ENCODE peak calls at places on chromosomes 16 and 17, in six cellular contexts. P is CD8-positive, alpha-beta T cell; C is pancreas; U is heart right ventricle; G is cardiac fibroblast; T is DND-41. O is an unnamed sample.

GRCh38 chr17:14622622-14623101 is 321.8 kb downstream of the HS3ST3B1 start:
- DNase-seq in U (no peak), G (no peak), C (no peak), T (no peak), P (no peak), O (no peak)

GRCh38 chr17:13484020-13484419 is 117.7 kb downstream of the HS3ST3A1 start:
- DNase-seq in U (no peak), G (peak), P (no peak), C (no peak), T (no peak), O (no peak)

GRCh38 chr16:85773044-85773443 is 22.1 kb upstream of the C16orf74 start:
- DNase-seq in C (no peak), G (no peak), P (no peak), U (no peak), T (no peak), O (no peak)

GRCh38 chr17:13921841-13922776 is 147.2 kb upstream of the COX10 start:
- DNase-seq in U (no peak), G (no peak), P (no peak), T (no peak), C (no peak), O (no peak)

GRCh38 chr17:82819015-82819414 is 20.8 kb downstream of the ZNF750 start:
- DNase-seq in P (no peak), C (no peak), T (no peak), G (no peak), U (no peak), O (no peak)

GRCh38 chr16:69535123-69536050 is 30.4 kb upstream of the NFAT5 start:
- DNase-seq in T (no peak), G (peak), C (no peak), P (no peak), U (no peak), O (no peak)

GRCh38 chr17:76237859-76238313 is 2.4 kb downstream of the RNF157 start:
- DNase-seq in C (no peak), T (no peak), P (no peak), U (no peak), G (peak), O (no peak)

GRCh38 chr16:84949776-84950436 is 61.4 kb downstream of the ZDHHC7 start:
- DNase-seq in P (no peak), U (no peak), C (no peak), G (no peak), T (no peak), O (no peak)

GRCh38 chr17:64736804-64737492 is 74.8 kb upstream of the SMURF2 start:
- DNase-seq in T (peak), G (peak), C (no peak), P (peak), U (no peak), O (no peak)

GRCh38 chr16:57089406-57089805 is 3.0 kb upstream of the CPNE2 start:
- DNase-seq in C (no peak), G (no peak), T (no peak), U (no peak), P (no peak), O (no peak)

GRCh38 chr17:46811978-46812583 is 6.4 kb downstream of the WNT3 start:
- DNase-seq in U (no peak), T (no peak), P (no peak), G (no peak), C (no peak), O (no peak)

GRCh38 chr17:61467416-61468262 is 15.4 kb downstream of the TBX4 start:
- DNase-seq in U (peak), C (no peak), T (no peak), G (peak), P (no peak), O (no peak)

GRCh38 chr16:6193718-6194117 is 1096.1 kb upstream of the EEF2KMT start:
- DNase-seq in P (no peak), C (no peak), T (peak), U (no peak), G (peak), O (no peak)

GRCh38 chr17:51365090-51365489 is 104.7 kb downstream of the UTP18 start:
- DNase-seq in U (no peak), T (no peak), P (peak), G (peak), C (no peak), O (no peak)

GRCh38 chr17:9913476-9913875 is 8.4 kb upstream of the RCVRN start:
- DNase-seq in U (no peak), T (no peak), G (no peak), P (no peak), C (no peak), O (no peak)

GRCh38 chr17:74305865-74306654 is 20.0 kb upstream of the KIF19 start:
- DNase-seq in T (no peak), U (no peak), P (no peak), G (no peak), C (no peak), O (no peak)

GRCh38 chr16:19102187-19102872 is 11.4 kb upstream of the ITPRIPL2 start:
- DNase-seq in G (no peak), C (no peak), T (no peak), U (no peak), P (no peak), O (no peak)

GRCh38 chr17:65504141-65504540 is 57.3 kb downstream of the AXIN2 start:
- DNase-seq in T (no peak), U (no peak), C (no peak), P (no peak), G (no peak), O (no peak)

GRCh38 chr16:5216681-5217080 is 119.1 kb upstream of the EEF2KMT start:
- DNase-seq in P (no peak), G (no peak), T (no peak), U (no peak), C (no peak), O (no peak)

GRCh38 chr17:10657866-10658265 is 757 bp upstream of the MYH3 start:
- DNase-seq in G (no peak), P (no peak), C (no peak), T (no peak), U (no peak), O (no peak)

GRCh38 chr17:81395600-81396277 is 482 bp downstream of the BAHCC1 start:
- DNase-seq in C (no peak), T (no peak), U (no peak), G (peak), P (no peak), O (no peak)

GRCh38 chr16:72291531-72291981 is 119.6 kb upstream of the PMFBP1 start:
- DNase-seq in C (no peak), G (peak), P (no peak), T (no peak), U (no peak), O (no peak)

GRCh38 chr16:166375-167116 is 768 bp downstream of the HBM start:
- DNase-seq in P (no peak), G (no peak), T (no peak), C (no peak), U (no peak), O (no peak)

GRCh38 chr17:39699818-39700147 is at the start of gene ERBB2:
- DNase-seq in C (peak), U (peak), P (no peak), T (no peak), G (peak), O (peak)
- H3K4me3 ChIP-seq in C (peak), U (peak), P (no peak), T (no peak), G (peak), O (peak)

DNA sequence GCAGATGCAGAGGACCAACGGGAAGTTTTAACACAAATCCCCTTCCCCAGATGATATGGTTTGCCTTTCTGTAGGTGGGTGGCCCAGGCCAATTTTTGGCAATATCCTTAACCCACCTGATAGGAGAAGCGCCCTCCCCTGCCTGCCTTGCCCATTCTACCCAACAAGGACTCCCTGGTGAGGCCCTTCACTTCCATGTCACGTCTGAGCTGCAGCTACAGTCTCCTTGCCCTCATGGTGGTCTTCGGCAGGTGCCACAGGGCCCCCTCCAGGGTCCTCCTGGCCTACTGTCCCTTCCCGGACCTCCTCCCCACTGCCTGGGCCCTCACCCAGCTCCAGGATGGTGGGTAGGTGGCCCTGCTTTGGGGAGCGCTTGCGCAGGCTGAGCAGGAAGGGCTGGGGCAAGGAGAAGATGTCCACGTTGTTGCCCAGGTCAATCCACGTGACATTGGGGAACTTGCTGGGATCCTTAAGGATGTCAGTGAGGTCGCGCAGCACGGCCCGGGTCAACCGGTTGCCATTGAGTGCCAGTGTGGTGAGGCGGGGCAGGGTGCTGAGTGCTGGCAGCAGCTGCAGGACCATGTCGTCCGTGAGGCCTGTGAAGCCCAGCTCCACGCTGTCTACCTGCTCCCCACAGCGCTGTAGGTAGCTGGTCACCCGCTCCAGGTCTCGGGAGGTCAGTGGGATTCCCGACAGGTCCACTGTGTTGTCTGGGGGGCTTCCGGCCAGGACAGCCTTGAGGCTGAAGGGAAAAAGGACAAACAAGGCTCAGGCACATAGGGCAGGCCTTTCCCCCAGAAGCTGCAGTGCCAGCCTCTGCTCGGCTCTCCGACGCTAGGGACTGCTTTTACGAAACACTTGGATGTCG is 28.3 kb downstream of the TRPV2 start:
- DNase-seq in P (no peak), T (no peak), C (peak), G (no peak), U (no peak), O (no peak)
- H3K4me3 ChIP-seq in P (no peak), T (no peak), C (no peak), G (no peak), U (no peak), O (no peak)

DNA sequence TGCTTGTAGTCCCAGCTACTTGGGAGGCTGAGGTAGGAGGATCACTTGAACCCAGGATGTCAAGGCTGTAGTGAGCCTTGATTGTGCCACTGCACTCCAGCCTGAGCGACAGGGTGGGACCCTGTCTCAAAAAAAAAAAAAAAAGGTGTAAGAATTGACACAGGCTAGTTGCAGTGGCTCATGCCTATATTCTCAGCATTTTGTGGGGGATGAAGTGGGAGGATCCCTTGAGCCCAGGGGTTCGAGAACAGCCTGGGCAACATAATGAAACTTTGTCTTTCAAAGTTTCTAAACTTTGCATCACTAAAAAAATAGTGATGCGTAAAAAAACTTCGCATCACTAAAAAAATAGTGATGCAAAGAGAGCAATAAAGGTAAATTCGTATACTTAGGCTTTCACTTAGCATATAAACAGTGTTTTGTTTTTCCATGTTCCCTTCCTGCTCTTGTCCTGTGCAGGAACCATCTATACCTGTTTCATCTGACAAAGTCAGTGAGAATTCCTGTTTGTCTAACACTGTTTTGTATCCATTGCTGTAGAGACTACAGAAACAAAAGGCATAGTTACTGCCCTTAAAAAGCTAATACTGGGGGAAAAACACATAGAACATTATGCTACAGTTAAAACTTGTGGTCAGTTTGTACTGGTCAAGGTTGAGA is 32.1 kb downstream of the CTCF start:
- DNase-seq in G (no peak), C (no peak), P (no peak), T (no peak), U (no peak), O (no peak)
- H3K4me3 ChIP-seq in G (no peak), C (no peak), P (no peak), T (no peak), U (no peak), O (no peak)

DNA sequence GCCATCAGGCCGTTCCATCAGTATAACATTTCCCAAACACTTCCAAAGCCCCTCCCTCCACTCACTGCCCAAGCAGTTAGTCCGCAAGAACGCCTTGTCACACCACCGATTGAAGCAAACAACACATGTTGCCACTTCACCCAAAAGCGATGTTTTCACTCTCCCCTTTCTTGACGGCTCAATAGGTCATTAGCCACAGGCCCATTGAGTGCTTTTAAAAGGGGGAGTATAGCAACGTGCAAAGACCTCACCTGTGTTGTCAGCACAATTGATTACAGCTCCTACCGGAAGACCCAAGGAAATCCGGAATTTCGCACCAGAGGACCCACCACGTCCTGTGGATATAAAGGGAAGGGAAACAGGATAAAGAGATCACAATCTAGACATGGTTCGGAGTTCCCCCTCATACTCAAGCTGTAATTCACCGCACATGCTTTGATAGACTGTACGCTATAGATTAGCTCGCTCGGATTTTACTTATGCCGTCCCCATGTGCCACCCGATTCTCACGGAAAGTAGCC is 690 bp downstream of the RPL23 start:
- DNase-seq in P (peak), U (no peak), C (no peak), T (no peak), G (no peak), O (no peak)
- H3K4me3 ChIP-seq in P (peak), U (peak), C (peak), T (peak), G (peak), O (peak)